ENCODE peak calls at places on chromosomes 7 and 10, in four cellular contexts. E is effector memory CD8-positive, alpha-beta T cell; K is stimulated activated CD4-positive, alpha-beta T cell treated with anti-CD3 and anti-CD28 coated beads, Interleukin-4, amount 100 ng/mL, for 24 hours; M is head of caudate nucleus. A is an unnamed sample.

GRCh38 chr10:94349327-94349726 is 13.4 kb downstream of the NOC3L start:
- DNase-seq in K (no peak), M (no peak), E (no peak), A (no peak)

GRCh38 chr7:104156842-104157277 is 51.0 kb downstream of the ORC5 start:
- DNase-seq in K (no peak), M (no peak), E (no peak), A (no peak)

GRCh38 chr7:127437772-127438330 is 45.3 kb upstream of the ZNF800 start:
- DNase-seq in E (no peak), K (no peak), M (no peak), A (no peak)

GRCh38 chr10:92693534-92693893 is 3.8 kb downstream of the HHEX start:
- DNase-seq in E (no peak), M (no peak), K (no peak), A (no peak)

GRCh38 chr7:99791667-99792356 is 7.8 kb upstream of the CYP3A4 start:
- DNase-seq in K (no peak), M (no peak), E (no peak), A (no peak)

GRCh38 chr10:21065621-21066248 is 168.6 kb upstream of the NEBL start:
- DNase-seq in K (no peak), M (no peak), E (no peak), A (no peak)

GRCh38 chr10:49309691-49310371 is 10.9 kb downstream of the C10orf71 start:
- DNase-seq in E (peak; percentile 13), K (no peak), M (no peak), A (peak; percentile 47)

GRCh38 chr10:122127943-122128342 is 139.0 kb downstream of the TACC2 start:
- DNase-seq in K (no peak), M (no peak), E (no peak), A (no peak)

GRCh38 chr7:44738031-44738730 is 10.5 kb upstream of the ZMIZ2 start:
- DNase-seq in E (no peak), K (no peak), M (no peak), A (no peak)

GRCh38 chr7:27066148-27066547 is 29.7 kb downstream of the HOXA1 start:
- DNase-seq in E (no peak), K (no peak), M (no peak), A (no peak)

GRCh38 chr10:4623757-4624420 is 202.1 kb upstream of the AKR1E2 start:
- DNase-seq in M (no peak), K (no peak), E (no peak), A (no peak)

GRCh38 chr7:81143856-81144255 is 225.0 kb upstream of the SEMA3C start:
- DNase-seq in M (no peak), E (no peak), K (no peak), A (no peak)

GRCh38 chr7:157272351-157273207 is 64.2 kb upstream of the DNAJB6 start:
- DNase-seq in K (no peak), M (no peak), E (no peak), A (no peak)

GRCh38 chr10:51086695-51087094 is 12.4 kb downstream of the PRKG1 start:
- DNase-seq in K (no peak), M (no peak), E (no peak), A (no peak)

GRCh38 chr7:148979827-148980226 is 48.5 kb downstream of the PDIA4 start:
- DNase-seq in E (no peak), M (no peak), K (no peak), A (peak; percentile 46)

GRCh38 chr10:101293007-101293723 is 60.8 kb upstream of the BTRC start:
- DNase-seq in M (no peak), E (no peak), K (no peak), A (no peak)

GRCh38 chr10:129959544-129960492 is 4.3 kb downstream of the EBF3 start:
- DNase-seq in E (no peak), K (no peak), M (no peak), A (no peak)

GRCh38 chr7:68925241-68925640 is 673.0 kb upstream of the AUTS2 start:
- DNase-seq in E (no peak), K (no peak), M (no peak), A (no peak)

GRCh38 chr10:26311383-26311940 is 94.9 kb downstream of the GAD2 start:
- DNase-seq in K (no peak), M (no peak), E (no peak), A (no peak)

GRCh38 chr10:121753726-121754476 is 155.7 kb upstream of the FGFR2 start:
- DNase-seq in E (no peak), M (no peak), K (peak; percentile 12), A (no peak)

GRCh38 chr7:155638366-155638765 is 6.1 kb upstream of the RBM33 start:
- DNase-seq in K (no peak), E (no peak), M (no peak), A (no peak)

GRCh38 chr10:94076325-94076841 is 82.7 kb downstream of the PLCE1 start:
- DNase-seq in M (no peak), E (no peak), K (no peak), A (no peak)

GRCh38 chr7:149282331-149282655 is 20.3 kb downstream of the ZNF783 start:
- DNase-seq in K (no peak), E (no peak), M (no peak), A (no peak)